ENCODE peak calls at places on chromosomes 7 and 10, in eight cellular contexts. P, O, Z, I, G, R, W and Q are unnamed samples.

GRCh38 chr10:90746829-90747228 is 111.0 kb downstream of the HTR7 start:
- DNase-seq in P (no peak), O (no peak), Z (no peak), I (no peak), G (no peak), R (no peak), W (no peak), Q (peak)

GRCh38 chr10:103545366-103545765 is 51.9 kb downstream of the NEURL1 start:
- DNase-seq in P (no peak), O (peak), Z (no peak), I (peak), G (no peak), R (no peak), W (peak), Q (no peak)

GRCh38 chr10:3402334-3402733 is 229.8 kb upstream of the PITRM1 start:
- DNase-seq in P (no peak), O (no peak), Z (no peak), I (no peak), G (no peak), R (no peak), W (no peak), Q (no peak)

GRCh38 chr10:130484912-130485180 is 348.7 kb downstream of the GLRX3 start:
- DNase-seq in P (no peak), O (no peak), Z (no peak), I (no peak), G (no peak), R (no peak), W (no peak), Q (no peak)

GRCh38 chr7:34523233-34523918 is 134.6 kb upstream of the NPSR1 start:
- DNase-seq in P (no peak), O (no peak), Z (no peak), I (no peak), G (no peak), R (no peak), W (no peak), Q (no peak)

GRCh38 chr10:79374312-79375191 is 27.3 kb downstream of the PPIF start:
- DNase-seq in P (peak), O (peak), Z (peak), I (peak), G (peak), R (peak), W (peak), Q (peak)

GRCh38 chr7:57403601-57404342 is 46.2 kb upstream of the ZNF716 start:
- DNase-seq in P (no peak), O (no peak), Z (no peak), I (peak), G (no peak), R (no peak), W (no peak), Q (no peak)

GRCh38 chr10:11684717-11685645 is 57.2 kb upstream of the ECHDC3 start:
- DNase-seq in P (peak), O (peak), Z (peak), I (peak), G (peak), R (peak), W (peak), Q (peak)

GRCh38 chr10:32790483-32790882 is 167.5 kb downstream of the ITGB1 start:
- DNase-seq in P (no peak), O (no peak), Z (no peak), I (no peak), G (no peak), R (no peak), W (peak), Q (peak)